ENCODE peak calls at places on chromosomes 4 and X, in ten cellular contexts. N is substantia nigra, S is T follicular helper cell, E is EH, F is NCI-H1092, Z is cardiac fibroblast, R is cerebellar nuclear complex, Y is mucosa of gallbladder, M is aorta, W is RPMI8226. O is an unnamed sample.

GRCh38 chr4:118881512-118882146 is 7.0 kb upstream of the SYNPO2 start:
- DNase-seq in Z (no peak), M (no peak), E (no peak), Y (no peak), F (no peak), S (no peak), R (no peak), W (no peak), N (no peak), O (no peak)

GRCh38 chrX:44025611-44026010 is 52.4 kb upstream of the NDP start:
- DNase-seq in E (peak), S (no peak), Y (no peak), F (no peak), Z (peak), W (no peak), M (no peak), R (no peak), N (no peak), O (no peak)

GRCh38 chrX:131397891-131398290 is 108.8 kb upstream of the IGSF1 start:
- DNase-seq in S (no peak), Z (no peak), E (no peak), R (no peak), Y (no peak), N (no peak), W (peak), F (no peak), M (no peak), O (no peak)

GRCh38 chr4:67546971-67547370 is 1.7 kb upstream of the CENPC start:
- DNase-seq in W (no peak), N (no peak), Z (no peak), M (no peak), Y (no peak), R (no peak), S (no peak), F (no peak), E (no peak), O (no peak)

GRCh38 chrX:140672840-140673731 is 36.5 kb upstream of the LINC00632 start:
- DNase-seq in M (no peak), Z (no peak), W (no peak), E (no peak), S (no peak), N (peak), Y (no peak), R (no peak), F (no peak), O (no peak)

GRCh38 chr4:154364012-154364863 is 127.4 kb downstream of the DCHS2 start:
- DNase-seq in R (no peak), E (no peak), S (no peak), F (no peak), N (no peak), W (no peak), M (no peak), Z (no peak), Y (no peak), O (no peak)

GRCh38 chr4:42995343-42995944 is 102.9 kb downstream of the GRXCR1 start:
- DNase-seq in M (no peak), F (peak), W (peak), Y (no peak), R (peak), N (no peak), S (no peak), Z (peak), E (no peak), O (no peak)

GRCh38 chr4:118740869-118741268 is 55.7 kb downstream of the METTL14 start:
- DNase-seq in N (no peak), Y (no peak), W (no peak), R (no peak), F (no peak), S (no peak), M (no peak), Z (peak), E (peak), O (no peak)

GRCh38 chr4:8651661-8652180 is 59.2 kb downstream of the CPZ start:
- DNase-seq in S (no peak), R (no peak), Y (no peak), Z (no peak), F (no peak), W (no peak), M (peak), N (no peak), E (no peak), O (no peak)

GRCh38 chrX:150299579-150299978 is 63.5 kb upstream of the MAMLD1 start:
- DNase-seq in F (no peak), R (no peak), W (no peak), N (no peak), M (no peak), E (no peak), Y (no peak), Z (no peak), S (no peak), O (no peak)

GRCh38 chrX:107764845-107765608 is 10.6 kb downstream of the TSC22D3 start:
- DNase-seq in W (no peak), Y (no peak), F (no peak), M (no peak), E (no peak), R (no peak), N (no peak), Z (no peak), S (no peak), O (no peak)

GRCh38 chrX:25034889-25035288 is 19.1 kb upstream of the ARX start:
- DNase-seq in Y (no peak), S (no peak), R (no peak), M (no peak), Z (peak), N (no peak), E (no peak), F (no peak), W (no peak), O (no peak)

GRCh38 chr4:38166082-38166481 is 205.9 kb downstream of the PTTG2 start:
- DNase-seq in R (no peak), S (no peak), E (no peak), F (no peak), W (no peak), M (no peak), Z (no peak), Y (no peak), N (no peak), O (no peak)

GRCh38 chr4:119139822-119140252 is 4.2 kb downstream of the MYOZ2 start:
- DNase-seq in M (no peak), Y (no peak), E (no peak), S (no peak), F (no peak), R (no peak), Z (no peak), W (no peak), N (no peak), O (no peak)

GRCh38 chr4:61443813-61444510 is 243.8 kb downstream of the ADGRL3 start:
- DNase-seq in R (no peak), M (no peak), F (no peak), E (peak), N (no peak), Z (peak), W (no peak), Y (no peak), S (no peak), O (no peak)

GRCh38 chrX:111411591-111412371 is at the start of gene DCX:
- DNase-seq in R (no peak), Y (no peak), M (no peak), W (peak), Z (no peak), S (no peak), F (peak), N (no peak), E (no peak), O (no peak)

GRCh38 chr4:71283642-71284257 is 55.1 kb upstream of the SLC4A4 start:
- DNase-seq in F (no peak), Y (no peak), R (no peak), M (no peak), W (no peak), N (no peak), S (no peak), E (peak), Z (no peak), O (no peak)

O was measured in activated naive CD4-positive, alpha-beta T cell treated with Interleukin-2 at 50 U/mL for 16 hours.